ENCODE peak calls at places on chromosomes 3 and 15, in seven cellular contexts. I, Z, F, K, H, D and J are unnamed samples.

GRCh38 chr3:105516972-105517371 is 150.3 kb downstream of the ALCAM start:
- DNase-seq in I (peak; percentile 21), D (no peak), Z (no peak), K (peak; percentile 49), F (no peak), H (no peak), J (no peak)

GRCh38 chr3:65678480-65678879 is 360.2 kb downstream of the MAGI1 start:
- DNase-seq in Z (no peak), I (no peak), K (no peak), F (no peak), H (no peak), D (no peak), J (no peak)

GRCh38 chr3:141280086-141280485 is 48.5 kb downstream of the PXYLP1 start:
- DNase-seq in F (no peak), H (no peak), I (peak; percentile 19), K (no peak), D (peak; percentile 92), Z (no peak), J (no peak)

GRCh38 chr3:171506743-171507319 is 46.6 kb upstream of the TNIK start:
- DNase-seq in K (peak; percentile 63), Z (no peak), F (no peak), H (no peak), I (peak; percentile 26), D (peak; percentile 58), J (no peak)

GRCh38 chr3:185959609-185960517 is 22.0 kb upstream of the TRA2B start:
- DNase-seq in Z (no peak), I (peak; percentile 30), F (no peak), K (peak; percentile 81), H (no peak), D (peak; percentile 81), J (no peak)

GRCh38 chr3:107680698-107681097 is 157.9 kb downstream of the BBX start:
- DNase-seq in K (peak; percentile 31), Z (no peak), I (peak; percentile 51), D (peak; percentile 41), F (no peak), H (no peak), J (no peak)

GRCh38 chr15:41713047-41713446 is 52.8 kb downstream of the MGA start:
- DNase-seq in I (no peak), H (no peak), D (no peak), K (peak; percentile 36), Z (no peak), F (no peak), J (no peak)

GRCh38 chr3:174810256-174810655 is 48.9 kb upstream of the NAALADL2 start:
- DNase-seq in H (no peak), Z (no peak), I (no peak), F (no peak), K (no peak), D (no peak), J (no peak)

GRCh38 chr15:101808201-101808600 is 3.8 kb upstream of the OR4F15 start:
- DNase-seq in F (no peak), K (no peak), D (peak; percentile 52), Z (no peak), H (no peak), I (peak; percentile 51), J (no peak)

GRCh38 chr3:72938471-72939265 is 50.8 kb downstream of the GXYLT2 start:
- DNase-seq in I (peak; percentile 75), K (peak; percentile 100), H (no peak), F (peak; percentile 45), D (peak; percentile 92), Z (peak; percentile 8), J (peak; percentile 93)

GRCh38 chr3:165254812-165255211 is 58.6 kb upstream of the SLITRK3 start:
- DNase-seq in D (peak; percentile 0), H (no peak), F (peak; percentile 32), Z (no peak), K (peak; percentile 45), I (peak; percentile 83), J (no peak)

GRCh38 chr3:140207541-140207940 is 272.6 kb downstream of the CLSTN2 start:
- DNase-seq in H (no peak), Z (no peak), F (no peak), D (no peak), K (no peak), I (no peak), J (no peak)

GRCh38 chr3:53495518-53496501 is 1.4 kb downstream of the CACNA1D start:
- DNase-seq in H (no peak), K (no peak), F (no peak), D (no peak), I (no peak), Z (no peak), J (peak; percentile 59)

GRCh38 chr3:87186631-87187159 is 40.4 kb upstream of the CHMP2B start:
- DNase-seq in I (no peak), H (no peak), F (no peak), Z (no peak), D (peak; percentile 14), K (no peak), J (peak; percentile 32)

GRCh38 chr3:122941233-122942206 is 86.0 kb downstream of the SEMA5B start:
- DNase-seq in F (no peak), Z (no peak), H (no peak), D (peak; percentile 34), K (peak; percentile 22), I (peak; percentile 36), J (no peak)

GRCh38 chr15:36810656-36811449 is 231.4 kb downstream of the CDIN1 start:
- DNase-seq in Z (no peak), F (peak; percentile 32), I (peak; percentile 38), K (no peak), H (no peak), D (no peak), J (no peak)

GRCh38 chr15:100093211-100094126 is 248.3 kb downstream of the ADAMTS17 start:
- DNase-seq in I (peak; percentile 69), Z (no peak), D (no peak), H (no peak), K (peak; percentile 81), F (no peak), J (no peak)